ENCODE peak calls at places on chromosomes 1 and 21, in ten cellular contexts. Q is esophagus squamous epithelium; H is neuronal stem cell; F is IMR-90; U is aorta; W is heart right ventricle; M is H9; S is CD8-positive, alpha-beta T cell; V is osteoblast; C is epithelial cell of prostate. L is an unnamed sample.

GRCh38 chr1:7501723-7502334 is 269.3 kb upstream of the VAMP3 start:
- DNase-seq in V (peak; percentile 56), U (no peak), Q (no peak), M (no peak), H (no peak), C (no peak), S (no peak), F (no peak), W (no peak), L (no peak)

GRCh38 chr1:62228883-62229187 is 34.2 kb downstream of the L1TD1 start:
- DNase-seq in F (no peak), C (no peak), M (no peak), V (no peak), S (no peak), W (no peak), Q (no peak), U (no peak), H (no peak), L (no peak)

GRCh38 chr1:27599605-27600499 is 4.1 kb downstream of the AHDC1 start:
- DNase-seq in M (peak; percentile 66), W (no peak), S (no peak), U (no peak), Q (no peak), V (peak; percentile 83), H (no peak), F (no peak), C (no peak), L (no peak)

GRCh38 chr1:205266584-205267305 is 39.0 kb downstream of the TMCC2 start:
- DNase-seq in Q (no peak), H (no peak), W (no peak), V (peak; percentile 41), M (no peak), U (no peak), F (no peak), C (no peak), S (no peak), L (no peak)

GRCh38 chr1:150053911-150054310 is 13.7 kb upstream of the VPS45 start:
- DNase-seq in C (no peak), V (no peak), M (no peak), F (no peak), U (no peak), S (no peak), Q (no peak), H (no peak), W (no peak), L (no peak)

GRCh38 chr1:59714966-59715365 is 99.8 kb upstream of the HOOK1 start:
- DNase-seq in V (no peak), Q (no peak), M (no peak), W (no peak), S (no peak), C (no peak), H (no peak), F (no peak), U (no peak), L (no peak)

GRCh38 chr1:234114648-234115307 is 210.3 kb downstream of the SLC35F3 start:
- DNase-seq in M (no peak), V (peak; percentile 58), C (no peak), W (peak; percentile 26), U (no peak), H (peak; percentile 52), Q (no peak), F (peak; percentile 59), S (no peak), L (no peak)

GRCh38 chr1:95034506-95034905 is 38.2 kb downstream of the ALG14 start:
- DNase-seq in C (no peak), M (no peak), S (no peak), W (no peak), Q (no peak), V (no peak), H (no peak), F (peak; percentile 61), U (no peak), L (no peak)

GRCh38 chr21:42973309-42973990 is 912 bp upstream of the PKNOX1 start:
- DNase-seq in F (no peak), V (no peak), U (peak; percentile 50), W (no peak), C (no peak), M (peak; percentile 34), S (no peak), H (no peak), Q (no peak), L (no peak)

GRCh38 chr1:160125761-160126160 is 10.2 kb downstream of the ATP1A2 start:
- DNase-seq in M (no peak), U (no peak), F (peak; percentile 52), C (no peak), H (no peak), W (no peak), V (peak; percentile 93), S (no peak), Q (no peak), L (no peak)

GRCh38 chr1:46333300-46334029 is 7.1 kb upstream of the NSUN4 start:
- DNase-seq in Q (no peak), U (no peak), F (peak; percentile 31), V (peak; percentile 86), C (no peak), H (no peak), W (no peak), S (no peak), M (peak; percentile 66), L (no peak)

DNA sequence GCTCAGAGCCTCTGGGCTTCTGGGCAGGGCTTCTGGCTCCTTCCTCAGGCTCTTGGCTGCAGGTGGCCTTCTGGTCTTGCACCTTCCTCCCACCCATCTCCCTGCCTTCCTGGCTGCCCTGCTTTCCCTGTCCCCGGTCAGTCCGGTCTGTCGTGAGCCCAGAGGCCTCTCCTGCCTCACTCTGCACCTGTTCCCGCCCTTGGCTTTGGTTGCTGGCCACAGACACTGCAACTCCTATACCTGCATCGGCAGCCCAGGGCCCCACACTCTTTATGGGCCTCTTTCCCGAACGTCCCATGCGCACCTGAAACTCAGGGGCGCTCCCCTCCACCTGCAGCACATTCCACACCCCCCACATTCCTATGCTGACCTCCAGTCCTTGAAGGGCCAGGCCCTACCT is 7.9 kb downstream of the FBXO2 start:
- DNase-seq in H (no peak), U (no peak), F (no peak), V (peak; percentile 48), W (no peak), C (no peak), Q (no peak), S (no peak), M (no peak), L (no peak)
- H3K27ac ChIP-seq in H (no peak overlapping the region), U (no peak overlapping the region), F (no peak overlapping the region), V (no peak overlapping the region), W (no peak overlapping the region), C (no peak overlapping the region), Q (no peak overlapping the region), S (no peak overlapping the region), M (no peak overlapping the region), L (peak overlapping the region; percentile 99)

DNA sequence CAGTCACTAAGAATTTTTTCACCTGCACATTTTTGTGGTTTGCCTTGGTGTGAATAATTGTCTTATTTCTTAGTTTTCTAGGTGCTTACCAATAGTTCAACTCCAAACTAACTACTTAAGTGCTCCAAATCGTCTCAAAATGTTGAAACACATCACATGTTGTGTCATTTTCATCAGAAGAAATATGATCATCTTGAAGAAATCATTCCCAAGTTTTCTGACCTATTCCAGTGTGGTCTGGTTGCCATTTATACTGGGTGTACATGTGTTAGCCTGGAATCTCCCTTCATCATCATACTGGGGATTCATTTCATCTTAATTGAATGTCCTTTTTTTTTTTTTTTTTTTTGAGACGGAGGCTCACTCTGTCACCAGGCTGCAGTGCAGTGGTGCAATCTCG is 67.0 kb downstream of the EIF2B3 start:
- DNase-seq in C (no peak), F (no peak), H (no peak), M (no peak), U (no peak), W (no peak), S (no peak), V (no peak), Q (no peak), L (no peak)
- H3K27ac ChIP-seq in C (no peak overlapping the region), F (no peak overlapping the region), H (no peak overlapping the region), M (no peak overlapping the region), U (no peak overlapping the region), W (no peak overlapping the region), S (no peak overlapping the region), V (no peak overlapping the region), Q (no peak overlapping the region), L (no peak overlapping the region)

GRCh38 chr1:232134365-232134764 is 495.6 kb downstream of the SIPA1L2 start:
- DNase-seq in H (no peak), Q (no peak), F (no peak), V (no peak), U (no peak), S (no peak), W (no peak), C (no peak), M (no peak), L (no peak)
- H3K27ac ChIP-seq in H (no peak overlapping the region), Q (no peak overlapping the region), F (no peak overlapping the region), V (no peak overlapping the region), U (no peak overlapping the region), S (no peak overlapping the region), W (no peak overlapping the region), C (no peak overlapping the region), M (no peak overlapping the region), L (no peak overlapping the region)

GRCh38 chr1:3552751-3553150 is 58.6 kb downstream of the MEGF6 start:
- DNase-seq in Q (no peak), H (no peak), U (no peak), C (no peak), F (no peak), M (no peak), W (no peak), V (no peak), S (no peak), L (no peak)
- H3K27ac ChIP-seq in Q (peak overlapping the region; percentile 35), H (no peak overlapping the region), U (no peak overlapping the region), C (no peak overlapping the region), F (no peak overlapping the region), M (no peak overlapping the region), W (no peak overlapping the region), V (no peak overlapping the region), S (no peak overlapping the region), L (no peak overlapping the region)

DNA sequence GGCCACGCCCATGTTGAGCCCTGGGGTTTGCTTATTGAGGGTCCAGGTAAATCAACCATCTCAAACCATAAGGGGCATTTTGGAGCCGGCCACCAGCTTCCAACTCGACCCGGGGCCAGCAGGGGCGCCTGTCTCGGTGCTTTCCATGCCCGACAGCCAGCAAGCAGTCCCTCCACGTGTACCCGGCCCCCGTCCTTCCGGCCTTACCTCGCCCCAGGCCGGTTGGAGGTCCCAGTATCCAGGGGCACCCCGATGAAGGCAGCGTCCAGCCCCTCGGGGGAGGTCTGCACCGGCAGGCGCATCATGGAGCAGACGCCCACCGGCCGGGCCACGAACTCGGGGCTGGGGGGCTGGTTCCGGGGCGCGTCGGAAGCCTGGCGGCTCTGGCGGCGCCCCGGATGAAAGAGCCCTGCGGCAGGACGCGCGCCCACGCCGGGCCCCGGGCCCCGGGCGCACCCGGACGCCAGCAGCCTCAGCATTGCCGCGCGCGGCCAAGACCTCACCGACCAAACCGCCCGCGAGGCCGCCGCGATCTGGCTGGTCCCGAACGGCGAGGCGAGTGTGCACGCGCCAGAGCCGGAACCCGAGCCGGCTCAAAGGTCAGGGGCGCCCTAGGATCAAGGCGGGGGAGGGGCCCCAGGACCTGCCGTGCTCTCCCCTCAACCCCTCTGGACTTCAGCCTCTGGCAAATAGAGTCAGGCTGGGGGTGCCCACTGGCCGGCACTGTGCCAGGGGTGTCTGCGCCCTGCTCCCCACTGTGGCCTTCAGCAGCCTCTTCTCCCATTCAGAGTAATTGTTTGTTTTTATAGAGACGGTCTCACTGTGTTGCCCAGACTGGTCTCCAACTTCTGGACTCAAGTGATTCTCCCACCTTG is at the start of gene AGMAT:
- DNase-seq in H (no peak), S (peak; percentile 78), F (no peak), U (peak; percentile 56), Q (no peak), M (peak; percentile 91), W (no peak), C (no peak), V (peak; percentile 95), L (no peak)
- H3K27ac ChIP-seq in H (no peak within 1 kb of the TSS), S (peak within 1 kb of the TSS; percentile 59), F (no peak within 1 kb of the TSS), U (no peak within 1 kb of the TSS), Q (peak within 1 kb of the TSS; percentile 60), M (no peak within 1 kb of the TSS), W (no peak within 1 kb of the TSS), C (no peak within 1 kb of the TSS), V (no peak within 1 kb of the TSS), L (no peak within 1 kb of the TSS)